ENCODE peak calls at places on chromosome 10, in seven cellular contexts. One of them, this sample, is unnamed.

GRCh38 chr10:122288917-122289316 is 17.8 kb downstream of the BTBD16 start:
- DNase-seq in kidney: no peak
- DNase-seq in mammary epithelial cell: no peak
- DNase-seq in right lobe of liver: no peak
- DNase-seq in breast epithelium: no peak
- DNase-seq in IMR-90: no peak
- DNase-seq in CD8-positive, alpha-beta T cell: no peak
- DNase-seq in this sample: no peak

GRCh38 chr10:45602082-45602730 is 70.4 kb downstream of the ZFAND4 start:
- DNase-seq in IMR-90: peak
- DNase-seq in breast epithelium: no peak
- DNase-seq in right lobe of liver: no peak
- DNase-seq in kidney: no peak
- DNase-seq in mammary epithelial cell: no peak
- DNase-seq in CD8-positive, alpha-beta T cell: no peak
- DNase-seq in this sample: no peak

GRCh38 chr10:13633689-13634088 is 46.9 kb downstream of the PRPF18 start:
- DNase-seq in kidney: no peak
- DNase-seq in right lobe of liver: no peak
- DNase-seq in IMR-90: peak
- DNase-seq in breast epithelium: no peak
- DNase-seq in CD8-positive, alpha-beta T cell: no peak
- DNase-seq in mammary epithelial cell: no peak
- DNase-seq in this sample: peak

GRCh38 chr10:77643795-77644468 is 6.3 kb upstream of the KCNMA1 start:
- DNase-seq in CD8-positive, alpha-beta T cell: no peak
- DNase-seq in mammary epithelial cell: peak
- DNase-seq in IMR-90: peak
- DNase-seq in right lobe of liver: peak
- DNase-seq in breast epithelium: no peak
- DNase-seq in kidney: no peak
- DNase-seq in this sample: no peak

GRCh38 chr10:15333909-15334649 is 37.0 kb downstream of the FAM171A1 start:
- DNase-seq in CD8-positive, alpha-beta T cell: no peak
- DNase-seq in kidney: no peak
- DNase-seq in IMR-90: peak
- DNase-seq in right lobe of liver: no peak
- DNase-seq in mammary epithelial cell: no peak
- DNase-seq in breast epithelium: no peak
- DNase-seq in this sample: no peak

GRCh38 chr10:17510242-17510908 is 56.0 kb upstream of the ST8SIA6 start:
- DNase-seq in breast epithelium: no peak
- DNase-seq in IMR-90: no peak
- DNase-seq in right lobe of liver: no peak
- DNase-seq in CD8-positive, alpha-beta T cell: no peak
- DNase-seq in kidney: no peak
- DNase-seq in mammary epithelial cell: no peak
- DNase-seq in this sample: no peak

GRCh38 chr10:79066460-79067240 is 2.1 kb upstream of the ZMIZ1 start:
- DNase-seq in CD8-positive, alpha-beta T cell: no peak
- DNase-seq in IMR-90: peak
- DNase-seq in right lobe of liver: no peak
- DNase-seq in breast epithelium: no peak
- DNase-seq in mammary epithelial cell: peak
- DNase-seq in kidney: peak
- DNase-seq in this sample: no peak

GRCh38 chr10:28569506-28570159 is 36.7 kb downstream of the WAC start:
- DNase-seq in IMR-90: peak
- DNase-seq in kidney: no peak
- DNase-seq in breast epithelium: no peak
- DNase-seq in right lobe of liver: no peak
- DNase-seq in CD8-positive, alpha-beta T cell: no peak
- DNase-seq in mammary epithelial cell: peak
- DNase-seq in this sample: no peak

GRCh38 chr10:114684085-114684821 is 26.2 kb upstream of the ABLIM1 start:
- DNase-seq in CD8-positive, alpha-beta T cell: no peak
- DNase-seq in IMR-90: peak
- DNase-seq in kidney: peak
- DNase-seq in right lobe of liver: peak
- DNase-seq in mammary epithelial cell: no peak
- DNase-seq in breast epithelium: peak
- DNase-seq in this sample: peak
- H3K4me3 ChIP-seq in CD8-positive, alpha-beta T cell: no peak
- H3K4me3 ChIP-seq in IMR-90: no peak
- H3K4me3 ChIP-seq in kidney: peak
- H3K4me3 ChIP-seq in right lobe of liver: peak
- H3K4me3 ChIP-seq in mammary epithelial cell: no peak
- H3K4me3 ChIP-seq in breast epithelium: peak
- H3K4me3 ChIP-seq in this sample: peak

GRCh38 chr10:115125505-115125904 is 32.3 kb downstream of the ATRNL1 start:
- DNase-seq in right lobe of liver: no peak
- DNase-seq in kidney: no peak
- DNase-seq in mammary epithelial cell: no peak
- DNase-seq in IMR-90: no peak
- DNase-seq in breast epithelium: no peak
- DNase-seq in CD8-positive, alpha-beta T cell: no peak
- DNase-seq in this sample: no peak

DNA sequence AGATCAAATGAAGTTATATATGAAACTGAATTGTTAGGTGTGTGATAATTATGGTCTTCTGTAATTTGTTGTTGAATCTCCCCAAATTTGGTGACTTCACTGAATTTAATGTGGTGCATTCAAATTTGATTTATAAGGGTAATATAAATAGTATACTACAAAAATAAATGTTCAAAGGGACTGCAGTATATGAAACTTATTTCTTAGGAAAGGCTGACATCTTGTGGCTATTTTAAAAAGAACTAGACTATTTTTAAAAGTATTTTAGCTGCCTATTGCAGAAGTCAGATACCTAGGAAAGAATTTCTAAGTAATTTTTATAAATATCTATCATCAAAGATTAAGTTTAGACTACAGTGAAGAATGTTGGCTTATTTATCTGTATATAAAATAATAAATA is 36.6 kb downstream of the ATRNL1 start:
- DNase-seq in mammary epithelial cell: peak
- DNase-seq in right lobe of liver: no peak
- DNase-seq in IMR-90: peak
- DNase-seq in breast epithelium: no peak
- DNase-seq in kidney: no peak
- DNase-seq in CD8-positive, alpha-beta T cell: no peak
- DNase-seq in this sample: no peak
- TF ChIP-seq CTCF in mammary epithelial cell: no peak
- TF ChIP-seq CTCF in right lobe of liver: peak
- TF ChIP-seq CTCF in IMR-90: peak
- TF ChIP-seq CTCF in breast epithelium: no peak
- TF ChIP-seq CTCF in kidney: peak
- TF ChIP-seq CTCF in CD8-positive, alpha-beta T cell: peak
- TF ChIP-seq CTCF in this sample: no peak

GRCh38 chr10:124688889-124689670 is 55.1 kb downstream of the FAM53B start:
- DNase-seq in right lobe of liver: peak
- DNase-seq in kidney: no peak
- DNase-seq in CD8-positive, alpha-beta T cell: peak
- DNase-seq in IMR-90: no peak
- DNase-seq in mammary epithelial cell: peak
- DNase-seq in breast epithelium: no peak
- DNase-seq in this sample: no peak
- H3K27ac ChIP-seq in right lobe of liver: no peak
- H3K27ac ChIP-seq in kidney: no peak
- H3K27ac ChIP-seq in CD8-positive, alpha-beta T cell: peak
- H3K27ac ChIP-seq in IMR-90: no peak
- H3K27ac ChIP-seq in mammary epithelial cell: no peak
- H3K27ac ChIP-seq in breast epithelium: no peak
- H3K27ac ChIP-seq in this sample: no peak

GRCh38 chr10:75207079-75207867 is 3.3 kb upstream of the VDAC2 start:
- DNase-seq in mammary epithelial cell: no peak
- DNase-seq in breast epithelium: no peak
- DNase-seq in right lobe of liver: no peak
- DNase-seq in CD8-positive, alpha-beta T cell: no peak
- DNase-seq in kidney: no peak
- DNase-seq in IMR-90: no peak
- DNase-seq in this sample: no peak
- H3K4me3 ChIP-seq in mammary epithelial cell: no peak
- H3K4me3 ChIP-seq in breast epithelium: no peak
- H3K4me3 ChIP-seq in right lobe of liver: no peak
- H3K4me3 ChIP-seq in CD8-positive, alpha-beta T cell: no peak
- H3K4me3 ChIP-seq in kidney: no peak
- H3K4me3 ChIP-seq in IMR-90: no peak
- H3K4me3 ChIP-seq in this sample: no peak

GRCh38 chr10:57341294-57341693 is 926.4 kb downstream of the IPMK start:
- DNase-seq in mammary epithelial cell: no peak
- DNase-seq in IMR-90: no peak
- DNase-seq in right lobe of liver: no peak
- DNase-seq in kidney: peak
- DNase-seq in breast epithelium: no peak
- DNase-seq in CD8-positive, alpha-beta T cell: no peak
- DNase-seq in this sample: no peak
- TF ChIP-seq CTCF in mammary epithelial cell: no peak
- TF ChIP-seq CTCF in IMR-90: no peak
- TF ChIP-seq CTCF in right lobe of liver: no peak
- TF ChIP-seq CTCF in kidney: no peak
- TF ChIP-seq CTCF in breast epithelium: no peak
- TF ChIP-seq CTCF in CD8-positive, alpha-beta T cell: no peak
- TF ChIP-seq CTCF in this sample: no peak

GRCh38 chr10:92119340-92119739 is 171.5 kb downstream of the CPEB3 start:
- DNase-seq in breast epithelium: no peak
- DNase-seq in right lobe of liver: no peak
- DNase-seq in mammary epithelial cell: no peak
- DNase-seq in CD8-positive, alpha-beta T cell: no peak
- DNase-seq in IMR-90: no peak
- DNase-seq in kidney: no peak
- DNase-seq in this sample: no peak
- H3K27ac ChIP-seq in breast epithelium: peak
- H3K27ac ChIP-seq in right lobe of liver: peak
- H3K27ac ChIP-seq in mammary epithelial cell: no peak
- H3K27ac ChIP-seq in CD8-positive, alpha-beta T cell: no peak
- H3K27ac ChIP-seq in IMR-90: no peak
- H3K27ac ChIP-seq in kidney: no peak
- H3K27ac ChIP-seq in this sample: no peak

GRCh38 chr10:124523886-124524285 is 62.3 kb downstream of the LHPP start:
- DNase-seq in IMR-90: no peak
- DNase-seq in kidney: no peak
- DNase-seq in breast epithelium: no peak
- DNase-seq in CD8-positive, alpha-beta T cell: no peak
- DNase-seq in right lobe of liver: no peak
- DNase-seq in mammary epithelial cell: no peak
- DNase-seq in this sample: no peak
- H3K4me3 ChIP-seq in IMR-90: no peak
- H3K4me3 ChIP-seq in kidney: no peak
- H3K4me3 ChIP-seq in breast epithelium: no peak
- H3K4me3 ChIP-seq in CD8-positive, alpha-beta T cell: no peak
- H3K4me3 ChIP-seq in right lobe of liver: no peak
- H3K4me3 ChIP-seq in mammary epithelial cell: no peak
- H3K4me3 ChIP-seq in this sample: no peak

GRCh38 chr10:5587151-5588079 is 62.7 kb downstream of the CALML3 start:
- DNase-seq in mammary epithelial cell: no peak
- DNase-seq in kidney: peak
- DNase-seq in IMR-90: no peak
- DNase-seq in breast epithelium: no peak
- DNase-seq in CD8-positive, alpha-beta T cell: no peak
- DNase-seq in right lobe of liver: no peak
- DNase-seq in this sample: no peak

GRCh38 chr10:5585517-5586222 is 60.9 kb downstream of the CALML3 start:
- DNase-seq in mammary epithelial cell: peak
- DNase-seq in IMR-90: no peak
- DNase-seq in right lobe of liver: no peak
- DNase-seq in breast epithelium: no peak
- DNase-seq in CD8-positive, alpha-beta T cell: no peak
- DNase-seq in kidney: no peak
- DNase-seq in this sample: no peak

GRCh38 chr10:5583525-5584175 is 58.9 kb downstream of the CALML3 start:
- DNase-seq in IMR-90: no peak
- DNase-seq in CD8-positive, alpha-beta T cell: no peak
- DNase-seq in breast epithelium: peak
- DNase-seq in mammary epithelial cell: peak
- DNase-seq in kidney: peak
- DNase-seq in right lobe of liver: no peak
- DNase-seq in this sample: no peak

GRCh38 chr10:5582736-5583135 is 58.0 kb downstream of the CALML3 start:
- DNase-seq in breast epithelium: no peak
- DNase-seq in kidney: peak
- DNase-seq in IMR-90: no peak
- DNase-seq in CD8-positive, alpha-beta T cell: no peak
- DNase-seq in right lobe of liver: no peak
- DNase-seq in mammary epithelial cell: no peak
- DNase-seq in this sample: no peak

GRCh38 chr10:5584895-5585516 is 60.2 kb downstream of the CALML3 start:
- DNase-seq in CD8-positive, alpha-beta T cell: no peak
- DNase-seq in mammary epithelial cell: peak
- DNase-seq in breast epithelium: peak
- DNase-seq in kidney: peak
- DNase-seq in right lobe of liver: no peak
- DNase-seq in IMR-90: peak
- DNase-seq in this sample: no peak
- TF ChIP-seq CTCF in CD8-positive, alpha-beta T cell: no peak
- TF ChIP-seq CTCF in mammary epithelial cell: peak
- TF ChIP-seq CTCF in breast epithelium: no peak
- TF ChIP-seq CTCF in kidney: no peak
- TF ChIP-seq CTCF in right lobe of liver: no peak
- TF ChIP-seq CTCF in IMR-90: no peak
- TF ChIP-seq CTCF in this sample: no peak

This sample was measured in coronary artery.